ENCODE peak calls at places on chromosomes 4 and X, in four cellular contexts. One of them, this sample, is unnamed.

GRCh38 chr4:148054275-148054674 is 322.4 kb downstream of the ARHGAP10 start:
- DNase-seq in HCT116: no peak
- DNase-seq in K562: no peak
- DNase-seq in H1: no peak
- DNase-seq in this sample: no peak

GRCh38 chrX:134990475-134991473 is at the start of gene SMIM10:
- DNase-seq in K562: peak; percentile 86
- DNase-seq in H1: no peak
- DNase-seq in HCT116: no peak
- DNase-seq in this sample: no peak

GRCh38 chr4:7004331-7004730 is 38.8 kb upstream of the TADA2B start:
- DNase-seq in K562: no peak
- DNase-seq in HCT116: no peak
- DNase-seq in H1: no peak
- DNase-seq in this sample: no peak

GRCh38 chr4:47195706-47196105 is 164.3 kb downstream of the GABRB1 start:
- DNase-seq in H1: no peak
- DNase-seq in HCT116: no peak
- DNase-seq in K562: no peak
- DNase-seq in this sample: no peak

GRCh38 chr4:181776655-181777054 is 466.5 kb upstream of the TENM3 start:
- DNase-seq in HCT116: no peak
- DNase-seq in H1: no peak
- DNase-seq in K562: no peak
- DNase-seq in this sample: no peak

GRCh38 chr4:28167411-28167810 is 1306.8 kb downstream of the STIM2 start:
- DNase-seq in HCT116: no peak
- DNase-seq in K562: no peak
- DNase-seq in H1: no peak
- DNase-seq in this sample: peak; percentile 42

GRCh38 chrX:57586360-57586759 is 5.5 kb upstream of the ZXDB start:
- DNase-seq in HCT116: no peak
- DNase-seq in K562: no peak
- DNase-seq in H1: no peak
- DNase-seq in this sample: no peak

GRCh38 chr4:185839770-185840169 is 27.8 kb upstream of the SORBS2 start:
- DNase-seq in HCT116: no peak
- DNase-seq in H1: no peak
- DNase-seq in K562: no peak
- DNase-seq in this sample: no peak

GRCh38 chr4:174561556-174561955 is 39.3 kb upstream of the HPGD start:
- DNase-seq in H1: no peak
- DNase-seq in K562: no peak
- DNase-seq in HCT116: no peak
- DNase-seq in this sample: no peak

GRCh38 chr4:184066584-184067300 is 150.9 kb downstream of the ENPP6 start:
- DNase-seq in H1: no peak
- DNase-seq in HCT116: no peak
- DNase-seq in K562: no peak
- DNase-seq in this sample: no peak

GRCh38 chrX:122579521-122579920 is 604.6 kb upstream of the GRIA3 start:
- DNase-seq in H1: no peak
- DNase-seq in K562: no peak
- DNase-seq in HCT116: no peak
- DNase-seq in this sample: no peak

GRCh38 chr4:79294064-79294463 is 31.8 kb downstream of the NAA11 start:
- DNase-seq in K562: no peak
- DNase-seq in HCT116: no peak
- DNase-seq in H1: no peak
- DNase-seq in this sample: no peak

GRCh38 chr4:175536852-175537453 is 275.1 kb downstream of the GPM6A start:
- DNase-seq in HCT116: peak; percentile 72
- DNase-seq in K562: peak; percentile 17
- DNase-seq in H1: peak; percentile 5
- DNase-seq in this sample: peak; percentile 73

GRCh38 chrX:26586570-26586969 is 370.6 kb downstream of the MAGEB5 start:
- DNase-seq in HCT116: no peak
- DNase-seq in K562: no peak
- DNase-seq in H1: no peak
- DNase-seq in this sample: no peak

GRCh38 chr4:119835511-119835910 is 206.9 kb upstream of the PDE5A start:
- DNase-seq in K562: no peak
- DNase-seq in H1: no peak
- DNase-seq in HCT116: no peak
- DNase-seq in this sample: no peak

GRCh38 chr4:119834901-119835300 is 206.3 kb upstream of the PDE5A start:
- DNase-seq in HCT116: no peak
- DNase-seq in H1: no peak
- DNase-seq in K562: no peak
- DNase-seq in this sample: no peak

GRCh38 chr4:119832731-119833233 is 204.2 kb upstream of the PDE5A start:
- DNase-seq in H1: no peak
- DNase-seq in HCT116: no peak
- DNase-seq in K562: no peak
- DNase-seq in this sample: no peak

GRCh38 chr4:119833611-119834010 is 205.0 kb upstream of the PDE5A start:
- DNase-seq in HCT116: no peak
- DNase-seq in K562: no peak
- DNase-seq in H1: no peak
- DNase-seq in this sample: no peak
- TF ChIP-seq JUND in HCT116: no peak
- TF ChIP-seq JUND in K562: no peak
- TF ChIP-seq JUND in H1: no peak
- TF ChIP-seq JUND in this sample: no peak

DNA sequence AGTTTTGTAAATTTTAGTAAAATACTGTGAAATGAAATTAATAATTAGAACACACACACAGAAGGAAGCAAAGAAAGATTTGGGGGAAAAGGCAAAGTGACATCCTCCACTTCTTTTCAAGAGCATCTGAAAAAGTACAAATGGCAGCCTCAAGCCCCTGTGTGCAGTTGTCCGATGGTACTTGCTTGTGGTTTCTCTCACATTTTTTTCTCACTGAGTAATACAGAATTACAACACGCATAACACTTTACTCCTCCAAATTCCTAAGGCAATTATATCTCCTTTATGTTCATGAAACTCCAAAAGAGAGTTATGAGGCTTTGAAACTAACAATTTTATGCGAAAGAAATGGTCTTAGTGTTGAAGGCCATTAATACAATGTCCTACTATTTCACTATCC is 229.1 kb upstream of the ETNPPL start:
- DNase-seq in K562: no peak
- DNase-seq in H1: no peak
- DNase-seq in HCT116: no peak
- DNase-seq in this sample: no peak
- TF ChIP-seq JUND in K562: no peak
- TF ChIP-seq JUND in H1: no peak
- TF ChIP-seq JUND in HCT116: no peak
- TF ChIP-seq JUND in this sample: no peak

GRCh38 chr4:8162625-8163024 is 4.0 kb upstream of the ABLIM2 start:
- DNase-seq in H1: no peak
- DNase-seq in K562: no peak
- DNase-seq in HCT116: no peak
- DNase-seq in this sample: no peak
- TF ChIP-seq JUND in H1: no peak
- TF ChIP-seq JUND in K562: no peak
- TF ChIP-seq JUND in HCT116: no peak
- TF ChIP-seq JUND in this sample: no peak

GRCh38 chr4:152454398-152455011 is 81.4 kb downstream of the FBXW7 start:
- DNase-seq in H1: no peak
- DNase-seq in K562: no peak
- DNase-seq in HCT116: no peak
- DNase-seq in this sample: no peak
- TF ChIP-seq JUND in H1: no peak
- TF ChIP-seq JUND in K562: no peak
- TF ChIP-seq JUND in HCT116: no peak
- TF ChIP-seq JUND in this sample: no peak

GRCh38 chr4:114690571-114690970 is 92.0 kb downstream of the UGT8 start:
- DNase-seq in HCT116: no peak
- DNase-seq in K562: no peak
- DNase-seq in H1: no peak
- DNase-seq in this sample: no peak

GRCh38 chr4:114692958-114693357 is 94.4 kb downstream of the UGT8 start:
- DNase-seq in H1: no peak
- DNase-seq in HCT116: no peak
- DNase-seq in K562: no peak
- DNase-seq in this sample: no peak

GRCh38 chr4:114684462-114684861 is 85.9 kb downstream of the UGT8 start:
- DNase-seq in H1: no peak
- DNase-seq in HCT116: no peak
- DNase-seq in K562: no peak
- DNase-seq in this sample: no peak

GRCh38 chr4:114691865-114692264 is 93.3 kb downstream of the UGT8 start:
- DNase-seq in HCT116: no peak
- DNase-seq in H1: no peak
- DNase-seq in K562: no peak
- DNase-seq in this sample: no peak

DNA sequence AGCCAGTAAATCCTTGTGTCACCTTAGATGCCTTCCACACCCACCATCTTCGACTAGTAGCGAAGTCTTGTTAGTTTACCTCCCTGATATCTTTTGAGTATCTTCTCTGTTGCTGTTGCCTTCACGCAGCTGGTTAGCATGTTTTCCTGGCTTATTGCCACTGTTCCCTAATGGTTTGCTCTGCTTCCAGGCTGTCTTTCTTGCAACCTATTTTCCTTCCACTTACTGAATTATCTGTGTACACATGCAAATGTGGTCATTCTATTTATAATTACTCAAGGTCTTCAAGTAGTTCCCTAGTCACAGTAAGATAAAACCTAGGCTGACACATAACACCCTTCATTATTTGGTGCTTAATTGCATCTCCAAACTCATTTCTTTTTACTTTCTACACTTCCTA is 89.5 kb downstream of the UGT8 start:
- DNase-seq in HCT116: no peak
- DNase-seq in H1: no peak
- DNase-seq in K562: no peak
- DNase-seq in this sample: no peak
- TF ChIP-seq JUND in HCT116: no peak
- TF ChIP-seq JUND in H1: no peak
- TF ChIP-seq JUND in K562: no peak
- TF ChIP-seq JUND in this sample: no peak

DNA sequence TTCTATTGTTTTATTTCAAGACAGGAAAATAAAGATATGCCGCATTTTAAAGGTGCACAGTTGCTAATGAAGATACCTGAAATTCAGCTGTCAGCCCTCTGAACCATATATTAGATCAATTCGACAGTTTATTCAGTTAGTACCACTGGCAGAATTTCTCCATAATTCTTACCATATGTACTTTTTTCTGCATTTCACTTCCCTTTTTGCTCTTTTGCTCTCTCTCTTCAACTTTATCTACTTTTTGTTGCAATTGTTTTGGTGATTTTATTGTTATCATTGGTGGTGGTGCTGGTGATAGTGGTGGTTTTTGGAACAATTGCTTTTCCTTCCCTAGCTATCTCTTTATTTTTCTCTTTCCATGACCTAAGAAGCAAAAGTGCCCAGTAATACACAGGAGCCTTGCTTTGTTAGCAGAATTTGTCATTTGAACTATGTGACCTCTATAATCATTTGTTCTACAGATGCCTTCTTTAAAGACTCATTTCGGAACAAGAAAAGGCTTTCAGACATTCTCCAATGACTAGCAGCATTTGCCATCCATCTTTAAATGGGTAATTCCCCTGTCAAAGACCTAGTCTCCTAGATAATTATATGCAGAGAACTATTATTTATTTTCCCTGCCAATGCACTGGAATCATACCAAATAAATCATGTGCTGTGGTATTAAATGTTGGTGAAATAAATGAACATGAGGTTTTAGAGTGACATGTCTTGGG is 154.6 kb downstream of the GASK1B start:
- DNase-seq in K562: no peak
- DNase-seq in H1: no peak
- DNase-seq in HCT116: no peak
- DNase-seq in this sample: no peak
- TF ChIP-seq JUND in K562: no peak
- TF ChIP-seq JUND in H1: no peak
- TF ChIP-seq JUND in HCT116: no peak
- TF ChIP-seq JUND in this sample: no peak

GRCh38 chr4:107755841-107756356 is 35.9 kb upstream of the PAPSS1 start:
- DNase-seq in K562: no peak
- DNase-seq in HCT116: no peak
- DNase-seq in H1: no peak
- DNase-seq in this sample: no peak
- TF ChIP-seq JUND in K562: no peak
- TF ChIP-seq JUND in HCT116: no peak
- TF ChIP-seq JUND in H1: no peak
- TF ChIP-seq JUND in this sample: no peak

DNA sequence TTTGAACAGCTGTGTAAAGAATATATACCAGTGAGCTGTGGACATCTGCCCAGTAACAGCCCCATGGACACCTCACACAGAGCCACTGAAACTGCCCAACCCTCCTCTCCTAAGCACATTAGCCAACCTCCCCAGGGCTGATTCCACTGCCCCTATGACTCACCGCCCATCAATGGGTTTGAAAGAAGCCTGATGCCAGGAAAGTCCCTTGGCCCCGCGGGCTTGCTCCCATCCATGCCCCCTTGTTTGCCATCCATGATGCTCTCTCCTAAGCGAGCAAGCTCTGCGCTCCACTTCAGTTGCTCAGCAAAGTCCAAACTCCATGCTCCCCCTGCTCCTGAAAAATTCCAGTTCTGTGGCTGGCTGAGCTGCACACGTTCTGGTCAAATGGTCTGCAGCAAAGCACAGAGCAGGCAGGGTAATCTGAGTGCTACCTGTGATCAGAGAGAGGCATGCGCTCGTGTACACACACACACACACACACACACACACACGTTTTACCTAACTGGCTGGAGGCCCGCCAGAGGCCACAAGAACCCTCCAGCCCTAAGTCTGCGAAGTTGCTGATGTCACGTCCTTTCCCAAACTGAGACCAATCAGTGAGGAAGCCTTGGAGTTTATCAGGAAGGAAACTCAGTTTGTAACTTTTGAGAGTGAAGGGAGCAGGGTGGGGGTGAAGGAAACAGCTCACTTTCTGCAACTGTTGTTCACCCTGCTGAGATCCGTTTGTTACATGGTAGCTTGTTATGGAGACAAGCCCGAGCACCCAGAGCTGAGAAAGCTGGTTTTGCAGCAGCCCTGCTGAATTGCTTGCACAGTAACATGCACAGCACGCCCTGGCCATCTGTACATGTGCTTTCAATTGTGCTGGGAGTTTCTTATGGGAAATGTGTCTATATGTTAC is at the start of gene ASB9:
- DNase-seq in HCT116: peak; percentile 39
- DNase-seq in K562: no peak
- DNase-seq in H1: no peak
- DNase-seq in this sample: no peak
- TF ChIP-seq JUND in HCT116: peak; percentile 28
- TF ChIP-seq JUND in K562: no peak
- TF ChIP-seq JUND in H1: no peak
- TF ChIP-seq JUND in this sample: no peak

This sample was measured in T47D.